ENCODE peak calls at places on chromosomes 3 and 15, in five cellular contexts. One of them, this sample, is unnamed.

GRCh38 chr15:28019594-28020320 is 79.4 kb downstream of the OCA2 start:
- DNase-seq in HFF-Myc: no peak
- DNase-seq in heart right ventricle: no peak
- DNase-seq in A549: no peak
- DNase-seq in tibial artery: no peak
- DNase-seq in this sample: no peak

GRCh38 chr15:46280753-46281521 is 646.1 kb downstream of the SQOR start:
- DNase-seq in HFF-Myc: no peak
- DNase-seq in heart right ventricle: no peak
- DNase-seq in A549: no peak
- DNase-seq in tibial artery: no peak
- DNase-seq in this sample: no peak

GRCh38 chr3:82384176-82384575 is 622.7 kb upstream of the GBE1 start:
- DNase-seq in HFF-Myc: no peak
- DNase-seq in heart right ventricle: no peak
- DNase-seq in A549: no peak
- DNase-seq in tibial artery: no peak
- DNase-seq in this sample: no peak

GRCh38 chr15:55937040-55937439 is 56.4 kb downstream of the NEDD4 start:
- DNase-seq in HFF-Myc: no peak
- DNase-seq in heart right ventricle: no peak
- DNase-seq in A549: no peak
- DNase-seq in tibial artery: no peak
- DNase-seq in this sample: peak; percentile 85

GRCh38 chr3:126911162-126912026 is 71.5 kb upstream of the PLXNA1 start:
- DNase-seq in HFF-Myc: peak; percentile 83
- DNase-seq in heart right ventricle: no peak
- DNase-seq in A549: peak; percentile 79
- DNase-seq in tibial artery: peak; percentile 74
- DNase-seq in this sample: peak; percentile 59

GRCh38 chr15:64854041-64854440 is 12.3 kb downstream of the PLEKHO2 start:
- DNase-seq in HFF-Myc: no peak
- DNase-seq in heart right ventricle: no peak
- DNase-seq in A549: no peak
- DNase-seq in tibial artery: no peak
- DNase-seq in this sample: no peak

GRCh38 chr3:149717391-149718056 is 34.8 kb downstream of the COMMD2 start:
- DNase-seq in HFF-Myc: peak; percentile 56
- DNase-seq in heart right ventricle: no peak
- DNase-seq in A549: peak; percentile 83
- DNase-seq in tibial artery: no peak
- DNase-seq in this sample: peak; percentile 92

GRCh38 chr15:100516592-100517489 is 11.9 kb downstream of the CERS3 start:
- DNase-seq in HFF-Myc: no peak
- DNase-seq in heart right ventricle: no peak
- DNase-seq in A549: no peak
- DNase-seq in tibial artery: no peak
- DNase-seq in this sample: no peak

GRCh38 chr15:42447599-42447998 is 43.3 kb downstream of the ZNF106 start:
- DNase-seq in HFF-Myc: no peak
- DNase-seq in heart right ventricle: no peak
- DNase-seq in A549: no peak
- DNase-seq in tibial artery: no peak
- DNase-seq in this sample: peak; percentile 19

GRCh38 chr3:196640501-196640968 is 1.0 kb downstream of the NRROS start:
- DNase-seq in HFF-Myc: no peak
- DNase-seq in heart right ventricle: no peak
- DNase-seq in A549: no peak
- DNase-seq in tibial artery: no peak
- DNase-seq in this sample: no peak

GRCh38 chr3:196643761-196644160 is 4.3 kb downstream of the NRROS start:
- DNase-seq in HFF-Myc: no peak
- DNase-seq in heart right ventricle: no peak
- DNase-seq in A549: no peak
- DNase-seq in tibial artery: no peak
- DNase-seq in this sample: no peak

GRCh38 chr3:196639517-196640500 is at the start of gene NRROS:
- DNase-seq in HFF-Myc: no peak
- DNase-seq in heart right ventricle: peak; percentile 64
- DNase-seq in A549: no peak
- DNase-seq in tibial artery: peak; percentile 83
- DNase-seq in this sample: peak; percentile 58

GRCh38 chr3:196643201-196643749 is 3.8 kb downstream of the NRROS start:
- DNase-seq in HFF-Myc: no peak
- DNase-seq in heart right ventricle: no peak
- DNase-seq in A549: no peak
- DNase-seq in tibial artery: no peak
- DNase-seq in this sample: no peak

GRCh38 chr3:196641278-196642058 is 2.0 kb downstream of the NRROS start:
- DNase-seq in HFF-Myc: no peak
- DNase-seq in heart right ventricle: no peak
- DNase-seq in A549: no peak
- DNase-seq in tibial artery: peak; percentile 9
- DNase-seq in this sample: no peak
- H3K4me3 ChIP-seq in HFF-Myc: no peak overlapping the region
- H3K4me3 ChIP-seq in heart right ventricle: no peak overlapping the region
- H3K4me3 ChIP-seq in A549: no peak overlapping the region
- H3K4me3 ChIP-seq in tibial artery: no peak overlapping the region
- H3K4me3 ChIP-seq in this sample: no peak overlapping the region

GRCh38 chr15:74548236-74548635 is 7.2 kb downstream of the ARID3B start:
- DNase-seq in HFF-Myc: no peak
- DNase-seq in heart right ventricle: no peak
- DNase-seq in A549: no peak
- DNase-seq in tibial artery: no peak
- DNase-seq in this sample: no peak

GRCh38 chr15:74543043-74543422 is 2.0 kb downstream of the ARID3B start:
- DNase-seq in HFF-Myc: no peak
- DNase-seq in heart right ventricle: no peak
- DNase-seq in A549: no peak
- DNase-seq in tibial artery: no peak
- DNase-seq in this sample: no peak

GRCh38 chr15:74543583-74543982 is 2.6 kb downstream of the ARID3B start:
- DNase-seq in HFF-Myc: no peak
- DNase-seq in heart right ventricle: no peak
- DNase-seq in A549: no peak
- DNase-seq in tibial artery: no peak
- DNase-seq in this sample: no peak

GRCh38 chr15:74545061-74545460 is 4.0 kb downstream of the ARID3B start:
- DNase-seq in HFF-Myc: no peak
- DNase-seq in heart right ventricle: no peak
- DNase-seq in A549: no peak
- DNase-seq in tibial artery: no peak
- DNase-seq in this sample: no peak

DNA sequence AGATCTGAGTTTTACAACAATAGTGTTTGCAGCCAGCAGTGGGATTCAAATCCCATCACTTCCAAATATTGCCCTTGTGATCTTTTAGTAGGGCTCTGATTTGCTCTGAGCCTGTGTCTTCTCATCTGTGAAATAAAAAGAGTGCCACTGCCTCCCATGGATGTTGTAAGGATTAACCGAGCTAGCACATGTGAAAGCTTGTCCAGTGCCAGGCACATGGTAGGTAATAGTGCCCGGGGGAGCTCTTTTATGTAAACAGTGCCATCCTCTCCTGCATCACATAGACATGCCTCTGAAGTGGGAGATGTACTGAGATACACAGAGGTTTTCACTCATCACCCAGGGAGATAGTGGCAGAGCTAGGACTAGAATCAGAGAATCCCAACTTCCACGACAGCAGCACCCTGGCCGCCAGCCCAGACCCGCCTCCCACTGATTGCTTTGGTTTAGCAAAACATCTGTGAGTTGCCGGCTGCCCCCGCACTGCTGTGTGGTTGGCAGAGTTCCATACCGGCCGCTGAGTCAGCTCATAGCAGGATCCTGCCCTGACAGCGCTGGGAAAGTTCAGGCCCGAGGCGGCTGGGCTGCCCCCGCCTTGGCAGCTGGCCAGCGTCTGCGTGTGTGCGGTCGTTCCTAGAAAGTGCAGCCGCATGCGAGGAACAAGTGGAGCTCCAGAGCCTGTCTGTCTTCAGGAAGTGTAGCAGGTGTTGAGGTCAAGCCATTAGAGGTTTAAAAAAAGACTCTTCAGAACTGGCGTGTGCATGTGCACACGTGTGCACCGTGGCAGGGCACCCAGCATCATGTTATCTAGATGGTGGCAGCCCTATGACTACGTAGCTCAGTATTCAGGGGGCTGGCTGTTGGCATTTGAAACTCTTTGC is 5.0 kb downstream of the ARID3B start:
- DNase-seq in HFF-Myc: peak; percentile 98
- DNase-seq in heart right ventricle: peak; percentile 97
- DNase-seq in A549: peak; percentile 87
- DNase-seq in tibial artery: peak; percentile 97
- DNase-seq in this sample: peak; percentile 100
- TF ChIP-seq CTCF in HFF-Myc: no peak
- TF ChIP-seq CTCF in heart right ventricle: no peak
- TF ChIP-seq CTCF in A549: no peak
- TF ChIP-seq CTCF in tibial artery: peak; percentile 7
- TF ChIP-seq CTCF in this sample: no peak

GRCh38 chr3:56291244-56291680 is 177.0 kb downstream of the ERC2 start:
- DNase-seq in HFF-Myc: no peak
- DNase-seq in heart right ventricle: no peak
- DNase-seq in A549: no peak
- DNase-seq in tibial artery: no peak
- DNase-seq in this sample: peak; percentile 59
- H3K4me3 ChIP-seq in HFF-Myc: no peak overlapping the region
- H3K4me3 ChIP-seq in heart right ventricle: no peak overlapping the region
- H3K4me3 ChIP-seq in A549: no peak overlapping the region
- H3K4me3 ChIP-seq in tibial artery: no peak overlapping the region
- H3K4me3 ChIP-seq in this sample: no peak overlapping the region

GRCh38 chr3:11944052-11944673 is 60.0 kb upstream of the SYN2 start:
- DNase-seq in HFF-Myc: peak; percentile 7
- DNase-seq in heart right ventricle: no peak
- DNase-seq in A549: peak; percentile 68
- DNase-seq in tibial artery: no peak
- DNase-seq in this sample: peak; percentile 50
- TF ChIP-seq CTCF in HFF-Myc: peak; percentile 70
- TF ChIP-seq CTCF in heart right ventricle: peak; percentile 41
- TF ChIP-seq CTCF in A549: peak; percentile 59
- TF ChIP-seq CTCF in tibial artery: no peak
- TF ChIP-seq CTCF in this sample: peak; percentile 74

GRCh38 chr15:35713733-35714132 is 167.8 kb upstream of the DPH6 start:
- DNase-seq in HFF-Myc: no peak
- DNase-seq in heart right ventricle: no peak
- DNase-seq in A549: no peak
- DNase-seq in tibial artery: no peak
- DNase-seq in this sample: peak; percentile 81
- H3K4me3 ChIP-seq in HFF-Myc: no peak overlapping the region
- H3K4me3 ChIP-seq in heart right ventricle: no peak overlapping the region
- H3K4me3 ChIP-seq in A549: no peak overlapping the region
- H3K4me3 ChIP-seq in tibial artery: no peak overlapping the region
- H3K4me3 ChIP-seq in this sample: no peak overlapping the region

GRCh38 chr3:7546219-7546618 is 685.3 kb downstream of the GRM7 start:
- DNase-seq in HFF-Myc: no peak
- DNase-seq in heart right ventricle: no peak
- DNase-seq in A549: peak; percentile 23
- DNase-seq in tibial artery: no peak
- DNase-seq in this sample: peak; percentile 80
- TF ChIP-seq CTCF in HFF-Myc: no peak
- TF ChIP-seq CTCF in heart right ventricle: no peak
- TF ChIP-seq CTCF in A549: no peak
- TF ChIP-seq CTCF in tibial artery: peak; percentile 15
- TF ChIP-seq CTCF in this sample: peak; percentile 63

GRCh38 chr3:20652249-20652648 is 466.2 kb upstream of the SGO1 start:
- DNase-seq in HFF-Myc: no peak
- DNase-seq in heart right ventricle: no peak
- DNase-seq in A549: no peak
- DNase-seq in tibial artery: no peak
- DNase-seq in this sample: no peak
- H3K4me3 ChIP-seq in HFF-Myc: no peak overlapping the region
- H3K4me3 ChIP-seq in heart right ventricle: no peak overlapping the region
- H3K4me3 ChIP-seq in A549: no peak overlapping the region
- H3K4me3 ChIP-seq in tibial artery: no peak overlapping the region
- H3K4me3 ChIP-seq in this sample: no peak overlapping the region

This sample was measured in choroid plexus epithelial cell.